ENCODE peak calls at places on chromosome 4, in four cellular contexts. One of them, this sample, is unnamed.

GRCh38 chr4:155639674-155640529 is 26.7 kb upstream of the GUCY1A1 start:
- DNase-seq in Right ventricle myocardium superior: no peak
- DNase-seq in nucleus accumbens: no peak
- DNase-seq in astrocyte of the spinal cord: no peak
- DNase-seq in this sample: peak; percentile 8

GRCh38 chr4:84319124-84319523 is 180.0 kb downstream of the NKX6-1 start:
- DNase-seq in Right ventricle myocardium superior: peak; percentile 44
- DNase-seq in astrocyte of the spinal cord: peak; percentile 15
- DNase-seq in nucleus accumbens: no peak
- DNase-seq in this sample: no peak

GRCh38 chr4:182871616-182872015 is 45.6 kb downstream of the DCTD start:
- DNase-seq in Right ventricle myocardium superior: no peak
- DNase-seq in nucleus accumbens: no peak
- DNase-seq in astrocyte of the spinal cord: no peak
- DNase-seq in this sample: no peak

GRCh38 chr4:153212755-153213154 is 8.5 kb downstream of the TRIM2 start:
- DNase-seq in nucleus accumbens: no peak
- DNase-seq in Right ventricle myocardium superior: no peak
- DNase-seq in astrocyte of the spinal cord: no peak
- DNase-seq in this sample: no peak

GRCh38 chr4:7115557-7116340 is 47.9 kb upstream of the GRPEL1 start:
- DNase-seq in nucleus accumbens: no peak
- DNase-seq in astrocyte of the spinal cord: no peak
- DNase-seq in Right ventricle myocardium superior: no peak
- DNase-seq in this sample: no peak

GRCh38 chr4:177246636-177247584 is 62.8 kb upstream of the NEIL3 start:
- DNase-seq in nucleus accumbens: no peak
- DNase-seq in Right ventricle myocardium superior: no peak
- DNase-seq in astrocyte of the spinal cord: peak; percentile 25
- DNase-seq in this sample: no peak

GRCh38 chr4:150593996-150594395 is 12.0 kb downstream of the MAB21L2 start:
- DNase-seq in nucleus accumbens: no peak
- DNase-seq in astrocyte of the spinal cord: no peak
- DNase-seq in Right ventricle myocardium superior: no peak
- DNase-seq in this sample: no peak

GRCh38 chr4:16779028-16779675 is 119.3 kb downstream of the LDB2 start:
- DNase-seq in nucleus accumbens: no peak
- DNase-seq in Right ventricle myocardium superior: no peak
- DNase-seq in astrocyte of the spinal cord: peak; percentile 93
- DNase-seq in this sample: no peak

GRCh38 chr4:1760521-1761001 is 32.5 kb upstream of the FGFR3 start:
- DNase-seq in Right ventricle myocardium superior: no peak
- DNase-seq in nucleus accumbens: no peak
- DNase-seq in astrocyte of the spinal cord: no peak
- DNase-seq in this sample: no peak

GRCh38 chr4:4860381-4860802 is 927 bp downstream of the MSX1 start:
- DNase-seq in Right ventricle myocardium superior: no peak
- DNase-seq in nucleus accumbens: no peak
- DNase-seq in astrocyte of the spinal cord: peak; percentile 37
- DNase-seq in this sample: no peak